ENCODE peak calls at places on chromosomes 4 and X, in four cellular contexts. W, A, F and T are unnamed samples.

GRCh38 chrX:38561951-38562719 is 793 bp downstream of the TSPAN7 start:
- DNase-seq in W (peak), A (peak), F (peak), T (no peak)

GRCh38 chr4:20391224-20391623 is 139.5 kb downstream of the SLIT2 start:
- DNase-seq in F (no peak), W (no peak), A (no peak), T (no peak)

GRCh38 chrX:77484045-77484444 is 36.9 kb downstream of the FGF16 start:
- DNase-seq in W (no peak), F (no peak), A (no peak), T (no peak)

GRCh38 chr4:147371661-147372060 is 109.2 kb upstream of the EDNRA start:
- DNase-seq in W (no peak), F (no peak), A (no peak), T (no peak)

GRCh38 chr4:83248486-83248885 is 36.1 kb downstream of the COQ2 start:
- DNase-seq in W (no peak), A (no peak), F (no peak), T (no peak)

GRCh38 chr4:67918428-67918827 is 34.6 kb upstream of the TMPRSS11D start:
- DNase-seq in A (no peak), F (no peak), W (no peak), T (no peak)

GRCh38 chrX:72349190-72349589 is 43.5 kb upstream of the CITED1 start:
- DNase-seq in A (no peak), F (no peak), W (no peak), T (no peak)

GRCh38 chr4:183924362-183925044 is 19.4 kb downstream of the STOX2 start:
- DNase-seq in F (no peak), A (no peak), W (no peak), T (no peak)

GRCh38 chr4:121380448-121381147 is at the start of gene QRFPR:
- DNase-seq in W (peak), A (peak), F (no peak), T (peak)

GRCh38 chrX:48045410-48046311 is 25.8 kb downstream of the ZNF630 start:
- DNase-seq in A (no peak), F (no peak), W (no peak), T (no peak)

GRCh38 chr4:95209942-95210341 is 338.8 kb downstream of the UNC5C start:
- DNase-seq in W (no peak), F (no peak), A (no peak), T (no peak)

GRCh38 chr4:109721033-109721432 is 8.8 kb downstream of the PLA2G12A start:
- DNase-seq in A (no peak), W (no peak), F (no peak), T (peak)

GRCh38 chr4:81631958-81632439 is 160.3 kb upstream of the RASGEF1B start:
- DNase-seq in F (no peak), W (no peak), A (no peak), T (no peak)

GRCh38 chr4:76705497-76705896 is 192.4 kb downstream of the SOWAHB start:
- DNase-seq in W (no peak), F (no peak), A (no peak), T (no peak)

GRCh38 chr4:115234405-115235093 is 121.1 kb upstream of the NDST4 start:
- DNase-seq in F (no peak), W (peak), A (no peak), T (no peak)

GRCh38 chr4:127586922-127587571 is 45.7 kb upstream of the INTU start:
- DNase-seq in A (no peak), F (no peak), W (peak), T (peak)

GRCh38 chr4:65893957-65894755 is 223.9 kb upstream of the EPHA5 start:
- DNase-seq in W (no peak), A (no peak), F (no peak), T (no peak)

GRCh38 chrX:10350221-10350620 is 193.4 kb downstream of the CLCN4 start:
- DNase-seq in W (no peak), A (no peak), F (no peak), T (no peak)